ENCODE peak calls at places on chromosomes 7 and 10, in ten cellular contexts. One of them, this sample, is unnamed.

GRCh38 chr10:4651404-4652037 is 174.5 kb upstream of the AKR1E2 start:
- DNase-seq in PC-3: peak
- DNase-seq in AG08395: no peak
- DNase-seq in SK-N-SH: no peak
- DNase-seq in nucleus accumbens: no peak
- DNase-seq in GM23338: no peak
- DNase-seq in HuH-7: no peak
- DNase-seq in NCI-H774: peak
- DNase-seq in NCI-H748 treated with DMSO at 0.1 percent for 48 hours: peak
- DNase-seq in memory B cell: no peak
- DNase-seq in this sample: peak

GRCh38 chr10:125344573-125345121 is 184.3 kb upstream of the CTBP2 start:
- DNase-seq in AG08395: no peak
- DNase-seq in GM23338: no peak
- DNase-seq in memory B cell: no peak
- DNase-seq in PC-3: peak
- DNase-seq in HuH-7: peak
- DNase-seq in nucleus accumbens: no peak
- DNase-seq in SK-N-SH: peak
- DNase-seq in NCI-H774: no peak
- DNase-seq in NCI-H748 treated with DMSO at 0.1 percent for 48 hours: no peak
- DNase-seq in this sample: no peak

GRCh38 chr7:98737176-98737575 is 120.1 kb downstream of the NPTX2 start:
- DNase-seq in SK-N-SH: no peak
- DNase-seq in memory B cell: no peak
- DNase-seq in nucleus accumbens: no peak
- DNase-seq in NCI-H748 treated with DMSO at 0.1 percent for 48 hours: no peak
- DNase-seq in PC-3: no peak
- DNase-seq in GM23338: no peak
- DNase-seq in AG08395: no peak
- DNase-seq in NCI-H774: no peak
- DNase-seq in HuH-7: no peak
- DNase-seq in this sample: no peak

GRCh38 chr10:133292919-133293809 is 15.5 kb downstream of the TUBGCP2 start:
- DNase-seq in SK-N-SH: peak
- DNase-seq in nucleus accumbens: no peak
- DNase-seq in NCI-H774: no peak
- DNase-seq in HuH-7: no peak
- DNase-seq in GM23338: no peak
- DNase-seq in AG08395: peak
- DNase-seq in memory B cell: no peak
- DNase-seq in PC-3: peak
- DNase-seq in NCI-H748 treated with DMSO at 0.1 percent for 48 hours: no peak
- DNase-seq in this sample: peak

GRCh38 chr10:24866615-24867583 is 85.5 kb downstream of the PRTFDC1 start:
- DNase-seq in NCI-H774: peak
- DNase-seq in HuH-7: no peak
- DNase-seq in GM23338: peak
- DNase-seq in NCI-H748 treated with DMSO at 0.1 percent for 48 hours: no peak
- DNase-seq in PC-3: peak
- DNase-seq in nucleus accumbens: peak
- DNase-seq in SK-N-SH: no peak
- DNase-seq in memory B cell: no peak
- DNase-seq in AG08395: peak
- DNase-seq in this sample: peak

GRCh38 chr7:107387077-107387476 is 82.8 kb upstream of the GPR22 start:
- DNase-seq in PC-3: no peak
- DNase-seq in GM23338: peak
- DNase-seq in memory B cell: no peak
- DNase-seq in AG08395: no peak
- DNase-seq in HuH-7: peak
- DNase-seq in nucleus accumbens: peak
- DNase-seq in SK-N-SH: peak
- DNase-seq in NCI-H774: no peak
- DNase-seq in NCI-H748 treated with DMSO at 0.1 percent for 48 hours: no peak
- DNase-seq in this sample: no peak

GRCh38 chr7:129169705-129170319 is 18.6 kb upstream of the SMO start:
- DNase-seq in GM23338: peak
- DNase-seq in PC-3: no peak
- DNase-seq in NCI-H774: no peak
- DNase-seq in memory B cell: no peak
- DNase-seq in SK-N-SH: no peak
- DNase-seq in HuH-7: no peak
- DNase-seq in NCI-H748 treated with DMSO at 0.1 percent for 48 hours: no peak
- DNase-seq in AG08395: no peak
- DNase-seq in nucleus accumbens: no peak
- DNase-seq in this sample: no peak

GRCh38 chr10:43221419-43222293 is 45.2 kb downstream of the RASGEF1A start:
- DNase-seq in memory B cell: no peak
- DNase-seq in AG08395: no peak
- DNase-seq in SK-N-SH: no peak
- DNase-seq in NCI-H774: no peak
- DNase-seq in NCI-H748 treated with DMSO at 0.1 percent for 48 hours: no peak
- DNase-seq in PC-3: peak
- DNase-seq in HuH-7: peak
- DNase-seq in GM23338: peak
- DNase-seq in nucleus accumbens: no peak
- DNase-seq in this sample: no peak

GRCh38 chr10:80371462-80371861 is 14.9 kb downstream of the DYDC2 start:
- DNase-seq in PC-3: no peak
- DNase-seq in memory B cell: no peak
- DNase-seq in AG08395: no peak
- DNase-seq in SK-N-SH: no peak
- DNase-seq in nucleus accumbens: no peak
- DNase-seq in HuH-7: no peak
- DNase-seq in NCI-H748 treated with DMSO at 0.1 percent for 48 hours: no peak
- DNase-seq in GM23338: no peak
- DNase-seq in NCI-H774: no peak
- DNase-seq in this sample: no peak

GRCh38 chr7:133436014-133436428 is 183.1 kb downstream of the EXOC4 start:
- DNase-seq in SK-N-SH: no peak
- DNase-seq in NCI-H748 treated with DMSO at 0.1 percent for 48 hours: no peak
- DNase-seq in nucleus accumbens: no peak
- DNase-seq in GM23338: no peak
- DNase-seq in memory B cell: no peak
- DNase-seq in HuH-7: no peak
- DNase-seq in NCI-H774: no peak
- DNase-seq in AG08395: peak
- DNase-seq in PC-3: no peak
- DNase-seq in this sample: peak

GRCh38 chr7:78345979-78346378 is 547.4 kb downstream of the PHTF2 start:
- DNase-seq in nucleus accumbens: no peak
- DNase-seq in PC-3: no peak
- DNase-seq in NCI-H774: no peak
- DNase-seq in NCI-H748 treated with DMSO at 0.1 percent for 48 hours: no peak
- DNase-seq in AG08395: no peak
- DNase-seq in HuH-7: no peak
- DNase-seq in SK-N-SH: no peak
- DNase-seq in memory B cell: no peak
- DNase-seq in GM23338: no peak
- DNase-seq in this sample: no peak

GRCh38 chr7:56009695-56010094 is 41.5 kb downstream of the PSPH start:
- DNase-seq in memory B cell: no peak
- DNase-seq in PC-3: no peak
- DNase-seq in HuH-7: no peak
- DNase-seq in AG08395: no peak
- DNase-seq in NCI-H748 treated with DMSO at 0.1 percent for 48 hours: peak
- DNase-seq in nucleus accumbens: peak
- DNase-seq in GM23338: no peak
- DNase-seq in NCI-H774: peak
- DNase-seq in SK-N-SH: no peak
- DNase-seq in this sample: peak

GRCh38 chr7:137990251-137990901 is 11.5 kb downstream of the CREB3L2 start:
- DNase-seq in GM23338: no peak
- DNase-seq in PC-3: no peak
- DNase-seq in NCI-H774: no peak
- DNase-seq in nucleus accumbens: no peak
- DNase-seq in AG08395: peak
- DNase-seq in SK-N-SH: no peak
- DNase-seq in NCI-H748 treated with DMSO at 0.1 percent for 48 hours: no peak
- DNase-seq in memory B cell: no peak
- DNase-seq in HuH-7: no peak
- DNase-seq in this sample: peak

GRCh38 chr10:54063514-54063913 is 737.5 kb downstream of the PCDH15 start:
- DNase-seq in NCI-H748 treated with DMSO at 0.1 percent for 48 hours: no peak
- DNase-seq in memory B cell: no peak
- DNase-seq in NCI-H774: peak
- DNase-seq in SK-N-SH: no peak
- DNase-seq in PC-3: no peak
- DNase-seq in GM23338: no peak
- DNase-seq in nucleus accumbens: no peak
- DNase-seq in AG08395: no peak
- DNase-seq in HuH-7: no peak
- DNase-seq in this sample: no peak

GRCh38 chr10:130179640-130180039 is 43.4 kb downstream of the GLRX3 start:
- DNase-seq in SK-N-SH: peak
- DNase-seq in NCI-H748 treated with DMSO at 0.1 percent for 48 hours: peak
- DNase-seq in HuH-7: no peak
- DNase-seq in NCI-H774: no peak
- DNase-seq in memory B cell: no peak
- DNase-seq in nucleus accumbens: peak
- DNase-seq in PC-3: peak
- DNase-seq in AG08395: peak
- DNase-seq in GM23338: peak
- DNase-seq in this sample: peak

GRCh38 chr7:99102809-99103690 is 40.9 kb downstream of the SMURF1 start:
- DNase-seq in AG08395: no peak
- DNase-seq in NCI-H774: no peak
- DNase-seq in memory B cell: no peak
- DNase-seq in nucleus accumbens: no peak
- DNase-seq in NCI-H748 treated with DMSO at 0.1 percent for 48 hours: no peak
- DNase-seq in GM23338: no peak
- DNase-seq in HuH-7: no peak
- DNase-seq in PC-3: peak
- DNase-seq in SK-N-SH: no peak
- DNase-seq in this sample: peak

GRCh38 chr10:58775960-58776574 is 263.4 kb downstream of the BICC1 start:
- DNase-seq in AG08395: peak
- DNase-seq in SK-N-SH: no peak
- DNase-seq in memory B cell: no peak
- DNase-seq in PC-3: peak
- DNase-seq in NCI-H748 treated with DMSO at 0.1 percent for 48 hours: no peak
- DNase-seq in nucleus accumbens: no peak
- DNase-seq in HuH-7: no peak
- DNase-seq in GM23338: peak
- DNase-seq in NCI-H774: no peak
- DNase-seq in this sample: peak